ENCODE peak calls at places on chromosomes 13 and 19, in five cellular contexts. W is NCI-H146; Z is RPMI8226; U is anterior cingulate cortex; X is activated naive CD8-positive, alpha-beta T cell treated with anti-CD3 and anti-CD28 coated beads for 36 hours. O is an unnamed sample.

GRCh38 chr19:58170860-58171259 is 12.0 kb upstream of the ZNF274 start:
- DNase-seq in X (no peak), W (no peak), U (no peak), Z (no peak), O (no peak)

GRCh38 chr19:46955114-46955812 is 64.4 kb upstream of the NPAS1 start:
- DNase-seq in Z (peak; percentile 58), U (no peak), X (no peak), W (no peak), O (peak; percentile 30)

GRCh38 chr13:50910483-50910805 is 853 bp downstream of the RNASEH2B start:
- DNase-seq in Z (no peak), U (peak; percentile 58), W (peak; percentile 48), X (no peak), O (no peak)

GRCh38 chr13:97938701-97939475 is 14.6 kb upstream of the IPO5 start:
- DNase-seq in U (peak; percentile 10), W (no peak), Z (no peak), X (no peak), O (no peak)

GRCh38 chr19:31356587-31357314 is 7.5 kb upstream of the TSHZ3 start:
- DNase-seq in X (peak; percentile 65), Z (peak; percentile 31), U (no peak), W (no peak), O (no peak)

GRCh38 chr19:18159810-18160209 is 6.8 kb downstream of the PIK3R2 start:
- DNase-seq in W (no peak), X (no peak), U (no peak), Z (no peak), O (no peak)

GRCh38 chr19:38869160-38869835 is 8.8 kb downstream of the RINL start:
- DNase-seq in Z (peak; percentile 68), U (no peak), W (no peak), X (peak; percentile 45), O (no peak)

GRCh38 chr19:1610579-1610978 is 5.3 kb upstream of the UQCR11 start:
- DNase-seq in Z (no peak), W (no peak), X (peak; percentile 38), U (no peak), O (no peak)

GRCh38 chr19:57434386-57435061 is 601 bp upstream of the ZNF749 start:
- DNase-seq in W (peak; percentile 72), Z (no peak), U (no peak), X (no peak), O (no peak)

GRCh38 chr19:56144816-56145215 is 3.7 kb downstream of the ZNF444 start:
- DNase-seq in X (no peak), W (no peak), Z (no peak), U (no peak), O (no peak)

GRCh38 chr19:33416307-33417215 is 43.1 kb downstream of the CEBPG start:
- DNase-seq in Z (peak; percentile 62), X (peak; percentile 75), W (peak; percentile 78), U (peak; percentile 44), O (peak; percentile 38)

GRCh38 chr19:12967907-12968306 is 1.5 kb upstream of the DAND5 start:
- DNase-seq in Z (no peak), X (no peak), U (no peak), W (no peak), O (no peak)

GRCh38 chr19:9671654-9672053 is 3.2 kb downstream of the ZNF562 start:
- DNase-seq in U (no peak), X (no peak), Z (no peak), W (no peak), O (no peak)

GRCh38 chr13:97302611-97303010 is 80.5 kb downstream of the MBNL2 start:
- DNase-seq in X (no peak), Z (no peak), U (no peak), W (no peak), O (no peak)

O was measured in NK-92 treated with Interleukin-12 subunit alpha and Interleukin-12 subunit beta, amount 100 ng/mL, for 24 hours.